ENCODE peak calls at places on chromosomes 4 and X, in five cellular contexts. One of them, this sample, is unnamed.

GRCh38 chr4:9765091-9765490 is 16.3 kb upstream of the DRD5 start:
- DNase-seq in astrocyte: no peak
- DNase-seq in CD8-positive, alpha-beta T cell: no peak
- DNase-seq in heart right ventricle: no peak
- DNase-seq in lung: no peak
- DNase-seq in this sample: no peak

GRCh38 chr4:122827258-122827887 is 742 bp downstream of the FGF2 start:
- DNase-seq in astrocyte: no peak
- DNase-seq in CD8-positive, alpha-beta T cell: peak; percentile 50
- DNase-seq in heart right ventricle: peak; percentile 26
- DNase-seq in lung: no peak
- DNase-seq in this sample: no peak

GRCh38 chrX:151239748-151240147 is 63.4 kb downstream of the GPR50 start:
- DNase-seq in astrocyte: no peak
- DNase-seq in CD8-positive, alpha-beta T cell: no peak
- DNase-seq in heart right ventricle: no peak
- DNase-seq in lung: no peak
- DNase-seq in this sample: no peak

GRCh38 chrX:29215251-29215650 is 628.0 kb downstream of the IL1RAPL1 start:
- DNase-seq in astrocyte: no peak
- DNase-seq in CD8-positive, alpha-beta T cell: no peak
- DNase-seq in heart right ventricle: no peak
- DNase-seq in lung: no peak
- DNase-seq in this sample: no peak

GRCh38 chr4:41120297-41121217 is 93.8 kb downstream of the APBB2 start:
- DNase-seq in astrocyte: peak; percentile 48
- DNase-seq in CD8-positive, alpha-beta T cell: no peak
- DNase-seq in heart right ventricle: no peak
- DNase-seq in lung: peak; percentile 52
- DNase-seq in this sample: no peak

GRCh38 chr4:93983133-93983532 is 154.6 kb downstream of the ATOH1 start:
- DNase-seq in astrocyte: no peak
- DNase-seq in CD8-positive, alpha-beta T cell: no peak
- DNase-seq in heart right ventricle: no peak
- DNase-seq in lung: no peak
- DNase-seq in this sample: no peak

GRCh38 chr4:68162196-68162595 is 32.5 kb upstream of the TMPRSS11F start:
- DNase-seq in astrocyte: peak; percentile 26
- DNase-seq in CD8-positive, alpha-beta T cell: no peak
- DNase-seq in heart right ventricle: no peak
- DNase-seq in lung: no peak
- DNase-seq in this sample: no peak

GRCh38 chr4:37383579-37384229 is 139.2 kb downstream of the NWD2 start:
- DNase-seq in astrocyte: no peak
- DNase-seq in CD8-positive, alpha-beta T cell: no peak
- DNase-seq in heart right ventricle: no peak
- DNase-seq in lung: no peak
- DNase-seq in this sample: no peak

GRCh38 chrX:17633546-17633945 is 103.7 kb upstream of the SCML1 start:
- DNase-seq in astrocyte: no peak
- DNase-seq in CD8-positive, alpha-beta T cell: no peak
- DNase-seq in heart right ventricle: no peak
- DNase-seq in lung: no peak
- DNase-seq in this sample: no peak

GRCh38 chrX:50579955-50580354 is 109.3 kb upstream of the DGKK start:
- DNase-seq in astrocyte: peak; percentile 22
- DNase-seq in CD8-positive, alpha-beta T cell: no peak
- DNase-seq in heart right ventricle: peak; percentile 18
- DNase-seq in lung: peak; percentile 38
- DNase-seq in this sample: peak; percentile 50

GRCh38 chr4:42150653-42151567 is 1.5 kb downstream of the BEND4 start:
- DNase-seq in astrocyte: no peak
- DNase-seq in CD8-positive, alpha-beta T cell: no peak
- DNase-seq in heart right ventricle: no peak
- DNase-seq in lung: no peak
- DNase-seq in this sample: no peak

GRCh38 chr4:40195182-40196177 is 1.4 kb upstream of the RHOH start:
- DNase-seq in astrocyte: no peak
- DNase-seq in CD8-positive, alpha-beta T cell: no peak
- DNase-seq in heart right ventricle: no peak
- DNase-seq in lung: no peak
- DNase-seq in this sample: no peak

GRCh38 chr4:12146349-12146748 is 717.7 kb upstream of the HS3ST1 start:
- DNase-seq in astrocyte: no peak
- DNase-seq in CD8-positive, alpha-beta T cell: no peak
- DNase-seq in heart right ventricle: no peak
- DNase-seq in lung: no peak
- DNase-seq in this sample: no peak

GRCh38 chr4:113919611-113920010 is 59.8 kb downstream of the ARSJ start:
- DNase-seq in astrocyte: peak; percentile 64
- DNase-seq in CD8-positive, alpha-beta T cell: no peak
- DNase-seq in heart right ventricle: no peak
- DNase-seq in lung: no peak
- DNase-seq in this sample: no peak

GRCh38 chr4:41815478-41815877 is 67.0 kb upstream of the PHOX2B start:
- DNase-seq in astrocyte: no peak
- DNase-seq in CD8-positive, alpha-beta T cell: no peak
- DNase-seq in heart right ventricle: no peak
- DNase-seq in lung: no peak
- DNase-seq in this sample: no peak

GRCh38 chr4:98000940-98001339 is 142.3 kb downstream of the STPG2 start:
- DNase-seq in astrocyte: no peak
- DNase-seq in CD8-positive, alpha-beta T cell: no peak
- DNase-seq in heart right ventricle: no peak
- DNase-seq in lung: no peak
- DNase-seq in this sample: no peak

GRCh38 chr4:19678763-19679162 is 572.9 kb upstream of the SLIT2 start:
- DNase-seq in astrocyte: peak; percentile 96
- DNase-seq in CD8-positive, alpha-beta T cell: no peak
- DNase-seq in heart right ventricle: no peak
- DNase-seq in lung: no peak
- DNase-seq in this sample: no peak

GRCh38 chr4:140257461-140258305 is 103.7 kb upstream of the MAML3 start:
- DNase-seq in astrocyte: peak; percentile 18
- DNase-seq in CD8-positive, alpha-beta T cell: no peak
- DNase-seq in heart right ventricle: no peak
- DNase-seq in lung: no peak
- DNase-seq in this sample: no peak

GRCh38 chrX:116173006-116173405 is 2.5 kb downstream of the AGTR2 start:
- DNase-seq in astrocyte: no peak
- DNase-seq in CD8-positive, alpha-beta T cell: no peak
- DNase-seq in heart right ventricle: no peak
- DNase-seq in lung: no peak
- DNase-seq in this sample: no peak

GRCh38 chr4:97507587-97508245 is 635.6 kb downstream of the STPG2 start:
- DNase-seq in astrocyte: peak; percentile 22
- DNase-seq in CD8-positive, alpha-beta T cell: no peak
- DNase-seq in heart right ventricle: no peak
- DNase-seq in lung: no peak
- DNase-seq in this sample: no peak

GRCh38 chrX:11309220-11309619 is 16.0 kb downstream of the AMELX start:
- DNase-seq in astrocyte: no peak
- DNase-seq in CD8-positive, alpha-beta T cell: no peak
- DNase-seq in heart right ventricle: no peak
- DNase-seq in lung: no peak
- DNase-seq in this sample: no peak

GRCh38 chr4:40672528-40673522 is 43.2 kb upstream of the RBM47 start:
- DNase-seq in astrocyte: peak; percentile 100
- DNase-seq in CD8-positive, alpha-beta T cell: no peak
- DNase-seq in heart right ventricle: peak; percentile 10
- DNase-seq in lung: peak; percentile 38
- DNase-seq in this sample: peak; percentile 46

GRCh38 chrX:154384284-154384892 is 5.3 kb downstream of the EMD start:
- DNase-seq in astrocyte: no peak
- DNase-seq in CD8-positive, alpha-beta T cell: no peak
- DNase-seq in heart right ventricle: no peak
- DNase-seq in lung: no peak
- DNase-seq in this sample: no peak
- H3K4me1 ChIP-seq in astrocyte: peaks cover 10% of the 10 kb centered on the region
- H3K4me1 ChIP-seq in CD8-positive, alpha-beta T cell: peaks cover 8% of the 10 kb centered on the region
- H3K4me1 ChIP-seq in heart right ventricle: peaks cover 9% of the 10 kb centered on the region
- H3K4me1 ChIP-seq in lung: no peaks in the 10 kb centered on the region
- H3K4me1 ChIP-seq in this sample: no peaks in the 10 kb centered on the region

GRCh38 chr4:182504440-182504839 is 261.2 kb downstream of the TENM3 start:
- DNase-seq in astrocyte: peak; percentile 30
- DNase-seq in CD8-positive, alpha-beta T cell: no peak
- DNase-seq in heart right ventricle: no peak
- DNase-seq in lung: no peak
- DNase-seq in this sample: no peak
- H3K4me1 ChIP-seq in astrocyte: no peaks in the 10 kb centered on the region
- H3K4me1 ChIP-seq in CD8-positive, alpha-beta T cell: no peaks in the 10 kb centered on the region
- H3K4me1 ChIP-seq in heart right ventricle: no peaks in the 10 kb centered on the region
- H3K4me1 ChIP-seq in lung: no peaks in the 10 kb centered on the region
- H3K4me1 ChIP-seq in this sample: no peaks in the 10 kb centered on the region

DNA sequence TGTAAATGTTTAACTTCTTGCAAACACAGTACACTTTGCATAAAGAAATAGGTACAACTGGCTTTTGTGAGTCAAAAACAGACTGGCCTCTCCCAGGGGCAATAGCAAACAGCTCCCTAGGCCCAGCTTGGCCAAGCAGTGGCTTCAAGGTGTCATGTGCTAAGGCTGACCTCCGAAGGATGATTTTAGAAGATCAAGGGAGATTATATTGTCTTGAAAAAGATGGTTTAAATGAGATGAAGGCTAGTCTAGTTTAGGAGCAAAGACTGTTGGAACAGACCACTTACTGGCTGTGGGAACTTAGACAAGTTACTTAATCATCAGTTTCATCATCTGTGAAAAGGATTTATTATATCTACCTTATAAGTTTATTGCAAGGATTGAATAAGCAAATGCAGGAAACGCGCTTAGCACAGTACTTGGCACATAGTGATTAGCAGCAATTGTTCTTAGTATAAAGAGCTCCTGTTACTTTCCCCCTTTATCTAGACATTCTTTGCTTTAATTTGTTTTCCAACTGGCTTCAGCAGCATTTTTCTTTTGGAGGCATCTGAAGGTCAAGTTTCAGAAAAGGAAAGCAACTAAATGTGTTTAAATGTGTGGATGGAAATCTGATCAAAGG is 17.2 kb downstream of the ANXA3 start:
- DNase-seq in astrocyte: no peak
- DNase-seq in CD8-positive, alpha-beta T cell: no peak
- DNase-seq in heart right ventricle: no peak
- DNase-seq in lung: no peak
- DNase-seq in this sample: no peak
- H3K4me1 ChIP-seq in astrocyte: peaks cover 45% of the 10 kb centered on the region
- H3K4me1 ChIP-seq in CD8-positive, alpha-beta T cell: no peaks in the 10 kb centered on the region
- H3K4me1 ChIP-seq in heart right ventricle: peaks cover 29% of the 10 kb centered on the region
- H3K4me1 ChIP-seq in lung: peaks cover 9% of the 10 kb centered on the region
- H3K4me1 ChIP-seq in this sample: peaks cover 70% of the 10 kb centered on the region

DNA sequence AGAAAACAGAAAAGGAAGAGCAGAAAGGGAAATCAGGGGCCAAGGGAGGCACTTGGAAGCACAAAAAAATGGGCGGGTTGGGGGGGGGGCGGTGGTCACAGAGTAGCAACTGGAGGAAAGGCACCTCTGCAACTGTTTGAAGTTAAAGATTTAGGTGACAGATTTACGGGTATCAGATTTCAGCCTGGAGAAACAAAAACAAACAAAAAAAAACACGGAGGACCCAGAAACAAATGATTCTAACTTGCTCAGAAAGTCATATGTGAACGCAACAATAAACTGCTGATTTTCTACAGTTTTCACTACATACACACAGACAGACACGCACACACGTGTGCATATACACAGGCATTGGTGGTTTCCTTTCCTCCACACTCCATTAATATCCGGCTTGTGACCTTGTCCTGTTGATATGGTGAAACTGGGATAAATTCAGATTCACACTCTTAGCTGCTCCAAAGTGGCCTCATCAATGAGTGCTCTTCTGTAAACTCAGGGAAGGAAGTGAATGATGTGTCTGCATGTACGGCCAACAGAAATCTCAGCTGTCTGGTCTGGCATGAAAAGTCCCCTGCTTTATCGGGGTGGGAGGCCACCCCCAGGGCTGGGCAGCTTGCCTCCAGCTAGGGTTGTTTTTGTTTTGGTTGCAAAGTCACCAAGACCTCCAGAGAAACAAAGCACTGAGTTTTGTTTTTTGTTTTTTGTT is 54.3 kb downstream of the CHST7 start:
- DNase-seq in astrocyte: no peak
- DNase-seq in CD8-positive, alpha-beta T cell: no peak
- DNase-seq in heart right ventricle: no peak
- DNase-seq in lung: no peak
- DNase-seq in this sample: no peak
- H3K4me1 ChIP-seq in astrocyte: peaks cover 17% of the 10 kb centered on the region
- H3K4me1 ChIP-seq in CD8-positive, alpha-beta T cell: no peaks in the 10 kb centered on the region
- H3K4me1 ChIP-seq in heart right ventricle: peaks cover 31% of the 10 kb centered on the region
- H3K4me1 ChIP-seq in lung: peaks cover 5% of the 10 kb centered on the region
- H3K4me1 ChIP-seq in this sample: no peaks in the 10 kb centered on the region

GRCh38 chr4:73446336-73446938 is 10.4 kb downstream of the AFP start:
- DNase-seq in astrocyte: peak; percentile 26
- DNase-seq in CD8-positive, alpha-beta T cell: no peak
- DNase-seq in heart right ventricle: no peak
- DNase-seq in lung: no peak
- DNase-seq in this sample: peak; percentile 36

GRCh38 chr4:73448448-73449203 is 12.6 kb downstream of the AFP start:
- DNase-seq in astrocyte: no peak
- DNase-seq in CD8-positive, alpha-beta T cell: no peak
- DNase-seq in heart right ventricle: no peak
- DNase-seq in lung: no peak
- DNase-seq in this sample: no peak

GRCh38 chr4:73443224-73443623 is 7.2 kb downstream of the AFP start:
- DNase-seq in astrocyte: no peak
- DNase-seq in CD8-positive, alpha-beta T cell: no peak
- DNase-seq in heart right ventricle: no peak
- DNase-seq in lung: no peak
- DNase-seq in this sample: no peak

GRCh38 chr4:73447701-73448100 is 11.7 kb downstream of the AFP start:
- DNase-seq in astrocyte: peak; percentile 81
- DNase-seq in CD8-positive, alpha-beta T cell: no peak
- DNase-seq in heart right ventricle: no peak
- DNase-seq in lung: no peak
- DNase-seq in this sample: no peak

GRCh38 chr4:73445383-73446335 is 9.6 kb downstream of the AFP start:
- DNase-seq in astrocyte: no peak
- DNase-seq in CD8-positive, alpha-beta T cell: no peak
- DNase-seq in heart right ventricle: no peak
- DNase-seq in lung: no peak
- DNase-seq in this sample: no peak
- H3K4me1 ChIP-seq in astrocyte: peaks cover 14% of the 10 kb centered on the region
- H3K4me1 ChIP-seq in CD8-positive, alpha-beta T cell: no peaks in the 10 kb centered on the region
- H3K4me1 ChIP-seq in heart right ventricle: no peaks in the 10 kb centered on the region
- H3K4me1 ChIP-seq in lung: no peaks in the 10 kb centered on the region
- H3K4me1 ChIP-seq in this sample: peaks cover 20% of the 10 kb centered on the region

GRCh38 chr4:118745357-118745756 is 60.2 kb downstream of the METTL14 start:
- DNase-seq in astrocyte: no peak
- DNase-seq in CD8-positive, alpha-beta T cell: no peak
- DNase-seq in heart right ventricle: no peak
- DNase-seq in lung: no peak
- DNase-seq in this sample: no peak

GRCh38 chr4:118741456-118741855 is 56.3 kb downstream of the METTL14 start:
- DNase-seq in astrocyte: no peak
- DNase-seq in CD8-positive, alpha-beta T cell: no peak
- DNase-seq in heart right ventricle: no peak
- DNase-seq in lung: no peak
- DNase-seq in this sample: no peak

GRCh38 chr4:118742050-118742449 is 56.9 kb downstream of the METTL14 start:
- DNase-seq in astrocyte: no peak
- DNase-seq in CD8-positive, alpha-beta T cell: no peak
- DNase-seq in heart right ventricle: no peak
- DNase-seq in lung: no peak
- DNase-seq in this sample: no peak

GRCh38 chr4:118746251-118746919 is 61.2 kb downstream of the METTL14 start:
- DNase-seq in astrocyte: no peak
- DNase-seq in CD8-positive, alpha-beta T cell: no peak
- DNase-seq in heart right ventricle: peak; percentile 68
- DNase-seq in lung: no peak
- DNase-seq in this sample: no peak

GRCh38 chr4:118743867-118744266 is 58.7 kb downstream of the METTL14 start:
- DNase-seq in astrocyte: no peak
- DNase-seq in CD8-positive, alpha-beta T cell: no peak
- DNase-seq in heart right ventricle: no peak
- DNase-seq in lung: no peak
- DNase-seq in this sample: no peak
- H3K4me1 ChIP-seq in astrocyte: no peaks in the 10 kb centered on the region
- H3K4me1 ChIP-seq in CD8-positive, alpha-beta T cell: no peaks in the 10 kb centered on the region
- H3K4me1 ChIP-seq in heart right ventricle: peaks cover 32% of the 10 kb centered on the region
- H3K4me1 ChIP-seq in lung: no peaks in the 10 kb centered on the region
- H3K4me1 ChIP-seq in this sample: no peaks in the 10 kb centered on the region

This sample was measured in Caco-2.